ENCODE peak calls at places on chromosomes 4 and X, in four cellular contexts. One of them, this sample, is unnamed.

GRCh38 chr4:116361782-116362181 is 723.6 kb downstream of the TRAM1L1 start:
- DNase-seq in H1: no peak
- DNase-seq in HL-60: no peak
- DNase-seq in cardiac fibroblast: no peak
- DNase-seq in this sample: no peak

GRCh38 chrX:129659861-129660260 is 5.1 kb upstream of the APLN start:
- DNase-seq in cardiac fibroblast: no peak
- DNase-seq in H1: no peak
- DNase-seq in HL-60: no peak
- DNase-seq in this sample: no peak

GRCh38 chr4:66187175-66187720 is 517.0 kb upstream of the EPHA5 start:
- DNase-seq in cardiac fibroblast: no peak
- DNase-seq in HL-60: no peak
- DNase-seq in H1: no peak
- DNase-seq in this sample: no peak

GRCh38 chrX:153537080-153537479 is 19.6 kb downstream of the ATP2B3 start:
- DNase-seq in cardiac fibroblast: no peak
- DNase-seq in HL-60: no peak
- DNase-seq in H1: no peak
- DNase-seq in this sample: no peak

GRCh38 chr4:124947622-124948265 is 235.2 kb upstream of the ANKRD50 start:
- DNase-seq in cardiac fibroblast: peak; percentile 69
- DNase-seq in HL-60: no peak
- DNase-seq in H1: no peak
- DNase-seq in this sample: no peak

GRCh38 chrX:40007746-40008705 is 89.7 kb downstream of the BCOR start:
- DNase-seq in HL-60: no peak
- DNase-seq in H1: peak; percentile 44
- DNase-seq in cardiac fibroblast: no peak
- DNase-seq in this sample: no peak

GRCh38 chr4:1183985-1184773 is 11.8 kb upstream of the SPON2 start:
- DNase-seq in H1: no peak
- DNase-seq in HL-60: peak; percentile 44
- DNase-seq in cardiac fibroblast: no peak
- DNase-seq in this sample: no peak

GRCh38 chr4:13704761-13705160 is 77.2 kb upstream of the BOD1L1 start:
- DNase-seq in H1: no peak
- DNase-seq in cardiac fibroblast: no peak
- DNase-seq in HL-60: no peak
- DNase-seq in this sample: no peak

GRCh38 chr4:63296773-63297172 is 1112.5 kb downstream of the TECRL start:
- DNase-seq in HL-60: no peak
- DNase-seq in H1: no peak
- DNase-seq in cardiac fibroblast: no peak
- DNase-seq in this sample: no peak

GRCh38 chrX:10102046-10102704 is 54.6 kb upstream of the CLCN4 start:
- DNase-seq in H1: no peak
- DNase-seq in HL-60: no peak
- DNase-seq in cardiac fibroblast: no peak
- DNase-seq in this sample: no peak

GRCh38 chrX:63434665-63435064 is 83.5 kb upstream of the SPIN4 start:
- DNase-seq in HL-60: no peak
- DNase-seq in H1: no peak
- DNase-seq in cardiac fibroblast: no peak
- DNase-seq in this sample: no peak

GRCh38 chr4:175708739-175709138 is 103.3 kb downstream of the GPM6A start:
- DNase-seq in HL-60: no peak
- DNase-seq in cardiac fibroblast: no peak
- DNase-seq in H1: no peak
- DNase-seq in this sample: no peak

GRCh38 chr4:140048419-140049022 is 105.5 kb downstream of the MAML3 start:
- DNase-seq in H1: no peak
- DNase-seq in cardiac fibroblast: no peak
- DNase-seq in HL-60: no peak
- DNase-seq in this sample: no peak

GRCh38 chr4:140047781-140048180 is 106.2 kb downstream of the MAML3 start:
- DNase-seq in cardiac fibroblast: no peak
- DNase-seq in H1: no peak
- DNase-seq in HL-60: no peak
- DNase-seq in this sample: no peak

GRCh38 chr4:140052050-140052449 is 101.9 kb downstream of the MAML3 start:
- DNase-seq in HL-60: peak; percentile 51
- DNase-seq in cardiac fibroblast: peak; percentile 65
- DNase-seq in H1: no peak
- DNase-seq in this sample: no peak

GRCh38 chr4:140049024-140049923 is 104.7 kb downstream of the MAML3 start:
- DNase-seq in H1: peak; percentile 55
- DNase-seq in cardiac fibroblast: peak; percentile 74
- DNase-seq in HL-60: peak; percentile 70
- DNase-seq in this sample: no peak

GRCh38 chr4:140049924-140050681 is 103.9 kb downstream of the MAML3 start:
- DNase-seq in H1: peak; percentile 58
- DNase-seq in HL-60: no peak
- DNase-seq in cardiac fibroblast: peak; percentile 58
- DNase-seq in this sample: no peak
- TF ChIP-seq CTCF in H1: peak; percentile 84
- TF ChIP-seq CTCF in HL-60: no peak
- TF ChIP-seq CTCF in cardiac fibroblast: peak; percentile 52
- TF ChIP-seq CTCF in this sample: peak; percentile 45

DNA sequence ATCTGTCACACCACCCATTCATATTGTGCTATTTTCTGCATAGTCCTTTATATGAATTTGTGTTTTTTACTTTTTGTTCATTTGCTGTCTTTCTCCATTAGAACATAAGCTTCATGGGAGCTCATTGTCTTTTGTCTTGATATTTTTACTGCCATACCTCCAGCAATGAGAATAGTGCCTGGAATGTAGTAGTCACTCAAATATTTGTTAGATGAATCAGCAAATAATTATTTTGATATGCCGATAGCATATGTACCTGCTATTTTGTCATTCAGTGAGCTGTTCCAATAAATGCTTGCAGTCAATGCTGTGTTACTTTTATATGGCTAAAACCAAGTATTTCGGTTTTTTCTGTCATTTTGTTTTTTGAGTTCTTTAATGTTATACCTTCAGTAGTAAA is 43.5 kb upstream of the SLC25A31 start:
- DNase-seq in cardiac fibroblast: peak; percentile 60
- DNase-seq in HL-60: no peak
- DNase-seq in H1: no peak
- DNase-seq in this sample: no peak
- TF ChIP-seq CTCF in cardiac fibroblast: no peak
- TF ChIP-seq CTCF in HL-60: no peak
- TF ChIP-seq CTCF in H1: no peak
- TF ChIP-seq CTCF in this sample: no peak

DNA sequence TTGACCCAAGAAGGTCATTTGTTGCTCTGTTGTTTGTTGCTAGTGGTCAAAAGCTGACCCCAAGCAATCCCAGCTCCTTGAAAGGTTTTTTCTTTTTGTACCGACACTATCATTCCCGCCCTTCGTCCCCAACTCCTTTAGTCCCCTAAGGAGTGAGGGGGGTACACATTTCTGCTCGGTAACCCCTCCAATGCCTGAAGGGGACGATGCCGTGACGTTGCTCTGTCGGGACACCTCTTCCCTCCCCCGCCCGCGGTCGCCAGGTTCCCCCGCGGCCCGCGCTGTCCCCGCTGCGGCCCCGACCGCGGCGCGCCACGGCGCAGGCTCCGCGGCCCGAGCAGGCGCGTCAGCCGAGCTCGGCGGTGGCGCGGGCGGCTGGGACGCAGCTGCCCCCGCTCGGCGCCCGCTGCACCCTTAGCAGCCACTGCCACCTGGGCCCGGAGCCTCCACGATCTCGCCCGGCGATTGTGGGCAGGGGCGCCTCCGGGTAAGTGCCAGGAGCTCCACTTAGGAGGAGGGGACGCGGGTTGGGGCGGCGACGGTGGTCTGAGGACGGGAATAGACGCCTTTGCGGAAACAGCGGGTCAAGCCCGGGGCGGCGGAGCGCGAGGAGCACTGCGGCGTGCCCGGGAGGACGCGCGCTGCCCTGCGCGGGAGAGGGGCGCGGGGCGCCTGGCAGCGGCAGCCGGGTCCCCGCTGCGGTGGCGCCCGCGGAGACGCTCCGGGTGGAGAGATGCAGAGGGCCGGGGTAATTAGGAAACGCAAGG is at the start of gene GLRB:
- DNase-seq in H1: peak; percentile 69
- DNase-seq in HL-60: no peak
- DNase-seq in cardiac fibroblast: no peak
- DNase-seq in this sample: peak; percentile 85
- TF ChIP-seq CTCF in H1: no peak
- TF ChIP-seq CTCF in HL-60: no peak
- TF ChIP-seq CTCF in cardiac fibroblast: no peak
- TF ChIP-seq CTCF in this sample: no peak

GRCh38 chr4:55010550-55010949 is 114.8 kb downstream of the KDR start:
- DNase-seq in HL-60: no peak
- DNase-seq in cardiac fibroblast: no peak
- DNase-seq in H1: no peak
- DNase-seq in this sample: no peak

GRCh38 chr4:55005910-55006309 is 119.5 kb downstream of the KDR start:
- DNase-seq in HL-60: no peak
- DNase-seq in H1: no peak
- DNase-seq in cardiac fibroblast: no peak
- DNase-seq in this sample: no peak

GRCh38 chr4:55004831-55005230 is 120.6 kb downstream of the KDR start:
- DNase-seq in HL-60: no peak
- DNase-seq in H1: no peak
- DNase-seq in cardiac fibroblast: peak; percentile 39
- DNase-seq in this sample: no peak

GRCh38 chr4:55012363-55013255 is 112.8 kb downstream of the KDR start:
- DNase-seq in cardiac fibroblast: peak; percentile 9
- DNase-seq in H1: no peak
- DNase-seq in HL-60: no peak
- DNase-seq in this sample: no peak

GRCh38 chr4:55008166-55009056 is 117.0 kb downstream of the KDR start:
- DNase-seq in HL-60: peak; percentile 9
- DNase-seq in cardiac fibroblast: peak; percentile 30
- DNase-seq in H1: peak; percentile 69
- DNase-seq in this sample: no peak
- TF ChIP-seq CTCF in HL-60: peak; percentile 24
- TF ChIP-seq CTCF in cardiac fibroblast: peak; percentile 60
- TF ChIP-seq CTCF in H1: peak; percentile 73
- TF ChIP-seq CTCF in this sample: no peak

GRCh38 chrX:150363561-150364346 is 637 bp downstream of the MAMLD1 start:
- DNase-seq in HL-60: no peak
- DNase-seq in cardiac fibroblast: peak; percentile 49
- DNase-seq in H1: peak; percentile 50
- DNase-seq in this sample: no peak

GRCh38 chrX:150364347-150365050 is 1.4 kb downstream of the MAMLD1 start:
- DNase-seq in HL-60: no peak
- DNase-seq in cardiac fibroblast: no peak
- DNase-seq in H1: peak; percentile 45
- DNase-seq in this sample: no peak

GRCh38 chrX:150365051-150365952 is 2.2 kb downstream of the MAMLD1 start:
- DNase-seq in HL-60: peak; percentile 36
- DNase-seq in cardiac fibroblast: peak; percentile 66
- DNase-seq in H1: peak; percentile 83
- DNase-seq in this sample: peak; percentile 92

GRCh38 chrX:150366951-150367545 is 3.9 kb downstream of the MAMLD1 start:
- DNase-seq in H1: no peak
- DNase-seq in cardiac fibroblast: peak; percentile 66
- DNase-seq in HL-60: no peak
- DNase-seq in this sample: no peak

GRCh38 chrX:150365953-150366911 is 3.1 kb downstream of the MAMLD1 start:
- DNase-seq in cardiac fibroblast: peak; percentile 43
- DNase-seq in H1: peak; percentile 51
- DNase-seq in HL-60: no peak
- DNase-seq in this sample: no peak
- TF ChIP-seq CTCF in cardiac fibroblast: peak; percentile 22
- TF ChIP-seq CTCF in H1: peak; percentile 6
- TF ChIP-seq CTCF in HL-60: no peak
- TF ChIP-seq CTCF in this sample: peak; percentile 32

GRCh38 chrX:35726176-35726575 is 72.0 kb upstream of the MAGEB16 start:
- DNase-seq in H1: no peak
- DNase-seq in HL-60: peak; percentile 3
- DNase-seq in cardiac fibroblast: peak; percentile 12
- DNase-seq in this sample: no peak
- TF ChIP-seq CTCF in H1: peak; percentile 10
- TF ChIP-seq CTCF in HL-60: no peak
- TF ChIP-seq CTCF in cardiac fibroblast: no peak
- TF ChIP-seq CTCF in this sample: peak; percentile 31

GRCh38 chrX:135890087-135890585 is 3.1 kb downstream of the CT45A10 start:
- DNase-seq in cardiac fibroblast: no peak
- DNase-seq in H1: no peak
- DNase-seq in HL-60: no peak
- DNase-seq in this sample: peak; percentile 72

GRCh38 chrX:135892781-135893180 is 463 bp downstream of the CT45A10 start:
- DNase-seq in HL-60: no peak
- DNase-seq in cardiac fibroblast: no peak
- DNase-seq in H1: no peak
- DNase-seq in this sample: peak; percentile 75

GRCh38 chrX:135893294-135893817 is at the start of the genes CT45A10 and SAGE1:
- DNase-seq in HL-60: no peak
- DNase-seq in H1: no peak
- DNase-seq in cardiac fibroblast: no peak
- DNase-seq in this sample: peak; percentile 80
- TF ChIP-seq CTCF in HL-60: no peak
- TF ChIP-seq CTCF in H1: no peak
- TF ChIP-seq CTCF in cardiac fibroblast: no peak
- TF ChIP-seq CTCF in this sample: no peak

DNA sequence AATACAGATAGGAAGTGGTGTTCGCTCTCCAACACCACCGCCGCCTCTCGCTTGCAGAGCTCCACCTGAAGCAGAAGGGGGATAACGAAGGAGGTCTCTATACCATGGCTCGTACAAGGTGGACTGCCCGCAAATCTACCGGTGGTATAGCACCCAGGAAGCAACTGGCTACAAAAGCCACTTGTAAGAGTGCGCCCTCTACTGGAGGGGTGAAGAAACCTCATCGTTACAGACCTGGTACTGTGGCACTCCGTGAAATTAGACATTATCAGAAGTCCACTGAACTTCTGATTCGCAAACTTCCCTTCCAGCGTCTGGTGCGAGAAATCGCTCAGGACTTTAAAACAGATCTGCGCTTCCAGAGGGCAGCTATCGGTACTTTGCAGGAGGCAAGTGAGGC is 5.2 kb upstream of the BMP15 start:
- DNase-seq in H1: peak; percentile 49
- DNase-seq in HL-60: peak; percentile 32
- DNase-seq in cardiac fibroblast: peak; percentile 0
- DNase-seq in this sample: no peak
- TF ChIP-seq CTCF in H1: peak; percentile 42
- TF ChIP-seq CTCF in HL-60: no peak
- TF ChIP-seq CTCF in cardiac fibroblast: peak; percentile 22
- TF ChIP-seq CTCF in this sample: peak; percentile 25

GRCh38 chrX:135596495-135596894 is 76.0 kb downstream of the INTS6L start:
- DNase-seq in cardiac fibroblast: peak; percentile 26
- DNase-seq in HL-60: peak; percentile 45
- DNase-seq in H1: peak; percentile 55
- DNase-seq in this sample: no peak
- TF ChIP-seq CTCF in cardiac fibroblast: peak; percentile 46
- TF ChIP-seq CTCF in HL-60: no peak
- TF ChIP-seq CTCF in H1: peak; percentile 70
- TF ChIP-seq CTCF in this sample: peak; percentile 56

This sample was measured in osteocyte.